ENCODE peak calls at places on chromosomes 16 and 17, in eight cellular contexts. M is left lung; D is OCI-LY7; C is psoas muscle; J is GM23248; S is colonic mucosa; F is CD4-positive, alpha-beta T cell; Y is cardiac muscle cell. N is an unnamed sample.

GRCh38 chr17:68646626-68647526 is 45.7 kb upstream of the FAM20A start:
- DNase-seq in M (peak; percentile 41), D (no peak), C (no peak), J (peak; percentile 21), S (no peak), F (no peak), Y (no peak), N (no peak)

GRCh38 chr16:72240949-72241348 is 69.0 kb upstream of the PMFBP1 start:
- DNase-seq in M (no peak), D (no peak), C (no peak), J (no peak), S (no peak), F (no peak), Y (no peak), N (no peak)

GRCh38 chr16:55184052-55184451 is 140.0 kb upstream of the IRX6 start:
- DNase-seq in M (no peak), D (no peak), C (no peak), J (no peak), S (no peak), F (no peak), Y (peak; percentile 9), N (no peak)

GRCh38 chr17:13883659-13884058 is 185.6 kb upstream of the COX10 start:
- DNase-seq in M (no peak), D (no peak), C (no peak), J (no peak), S (no peak), F (no peak), Y (no peak), N (no peak)

GRCh38 chr16:635573-636205 is 416 bp downstream of the METTL26 start:
- DNase-seq in M (no peak), D (no peak), C (no peak), J (peak; percentile 43), S (no peak), F (no peak), Y (no peak), N (no peak)

GRCh38 chr17:19002805-19003542 is 1.6 kb downstream of the FAM83G start:
- DNase-seq in M (peak; percentile 22), D (no peak), C (no peak), J (peak; percentile 62), S (no peak), F (peak; percentile 35), Y (no peak), N (no peak)

GRCh38 chr16:87552772-87553171 is 49.5 kb upstream of the JPH3 start:
- DNase-seq in M (no peak), D (no peak), C (no peak), J (peak; percentile 39), S (no peak), F (no peak), Y (peak; percentile 58), N (no peak)

GRCh38 chr17:68288375-68288774 is 2.6 kb downstream of the SLC16A6 start:
- DNase-seq in M (no peak), D (peak; percentile 93), C (no peak), J (no peak), S (no peak), F (no peak), Y (no peak), N (no peak)

GRCh38 chr16:65783709-65784474 is 582.6 kb upstream of the CDH5 start:
- DNase-seq in M (no peak), D (no peak), C (no peak), J (peak; percentile 7), S (no peak), F (no peak), Y (no peak), N (no peak)

GRCh38 chr17:80106176-80106575 is 4.8 kb downstream of the GAA start:
- DNase-seq in M (peak; percentile 64), D (no peak), C (no peak), J (no peak), S (no peak), F (no peak), Y (no peak), N (no peak)

GRCh38 chr17:14198013-14198412 is 38.6 kb downstream of the CDRT15 start:
- DNase-seq in M (no peak), D (no peak), C (no peak), J (no peak), S (no peak), F (no peak), Y (peak; percentile 93), N (no peak)

GRCh38 chr17:82323514-82324234 is 6.3 kb upstream of the CD7 start:
- DNase-seq in M (no peak), D (no peak), C (no peak), J (no peak), S (no peak), F (no peak), Y (no peak), N (no peak)

GRCh38 chr16:7853197-7853596 is 520.6 kb downstream of the RBFOX1 start:
- DNase-seq in M (no peak), D (no peak), C (no peak), J (no peak), S (no peak), F (no peak), Y (no peak), N (no peak)

GRCh38 chr17:32912218-32912897 is 15.6 kb upstream of the TMEM98 start:
- DNase-seq in M (peak; percentile 64), D (no peak), C (peak; percentile 48), J (peak; percentile 93), S (peak; percentile 92), F (no peak), Y (peak; percentile 49), N (no peak)

GRCh38 chr17:80101160-80101945 is at the start of gene GAA:
- DNase-seq in M (peak; percentile 97), D (peak; percentile 97), C (peak; percentile 88), J (peak; percentile 93), S (peak; percentile 83), F (peak; percentile 89), Y (peak; percentile 94), N (peak; percentile 82)

GRCh38 chr17:45430738-45431530 is 1.7 kb downstream of the ARHGAP27 start:
- DNase-seq in M (peak; percentile 88), D (peak; percentile 37), C (no peak), J (peak; percentile 54), S (peak; percentile 75), F (no peak), Y (no peak), N (no peak)

GRCh38 chr16:87241135-87241771 is 75.9 kb downstream of the C16orf95 start:
- DNase-seq in M (no peak), D (no peak), C (no peak), J (no peak), S (peak; percentile 50), F (no peak), Y (no peak), N (no peak)

GRCh38 chr17:65733314-65733713 is 171.9 kb upstream of the AXIN2 start:
- DNase-seq in M (no peak), D (no peak), C (no peak), J (no peak), S (no peak), F (no peak), Y (no peak), N (no peak)

GRCh38 chr17:3983945-3984484 is 19.8 kb upstream of the ATP2A3 start:
- DNase-seq in M (no peak), D (no peak), C (no peak), J (peak; percentile 55), S (no peak), F (no peak), Y (no peak), N (no peak)

GRCh38 chr17:11900103-11900502 is 97.2 kb downstream of the ZNF18 start:
- DNase-seq in M (no peak), D (no peak), C (no peak), J (no peak), S (no peak), F (no peak), Y (no peak), N (no peak)

GRCh38 chr17:49260011-49260921 is 29.7 kb upstream of the PHOSPHO1 start:
- DNase-seq in M (peak; percentile 95), D (no peak), C (peak; percentile 66), J (peak; percentile 96), S (peak; percentile 41), F (peak; percentile 44), Y (peak; percentile 65), N (no peak)
- H3K27ac ChIP-seq in M (peak overlapping the region; percentile 94), D (no peak overlapping the region), C (peak overlapping the region; percentile 78), J (peak overlapping the region; percentile 84), S (peak overlapping the region; percentile 57), F (no peak overlapping the region), Y (no peak overlapping the region), N (no peak overlapping the region)

GRCh38 chr17:76038050-76038449 is 10.9 kb upstream of the EVPL start:
- DNase-seq in M (no peak), D (no peak), C (no peak), J (no peak), S (no peak), F (no peak), Y (no peak), N (no peak)
- H3K27ac ChIP-seq in M (no peak overlapping the region), D (no peak overlapping the region), C (no peak overlapping the region), J (no peak overlapping the region), S (peak overlapping the region; percentile 25), F (no peak overlapping the region), Y (peak overlapping the region; percentile 43), N (no peak overlapping the region)

GRCh38 chr16:88617268-88618031 is 20.9 kb upstream of the IL17C start:
- DNase-seq in M (no peak), D (no peak), C (no peak), J (no peak), S (peak; percentile 78), F (no peak), Y (no peak), N (no peak)
- H3K27ac ChIP-seq in M (no peak overlapping the region), D (no peak overlapping the region), C (no peak overlapping the region), J (no peak overlapping the region), S (peak overlapping the region; percentile 83), F (no peak overlapping the region), Y (no peak overlapping the region), N (no peak overlapping the region)

GRCh38 chr17:72501404-72502110 is 380.7 kb downstream of the SOX9 start:
- DNase-seq in M (peak; percentile 77), D (no peak), C (no peak), J (peak; percentile 34), S (peak; percentile 47), F (no peak), Y (no peak), N (no peak)
- H3K27ac ChIP-seq in M (peak overlapping the region; percentile 46), D (no peak overlapping the region), C (no peak overlapping the region), J (peak overlapping the region; percentile 62), S (peak overlapping the region; percentile 50), F (no peak overlapping the region), Y (no peak overlapping the region), N (peak overlapping the region; percentile 64)

DNA sequence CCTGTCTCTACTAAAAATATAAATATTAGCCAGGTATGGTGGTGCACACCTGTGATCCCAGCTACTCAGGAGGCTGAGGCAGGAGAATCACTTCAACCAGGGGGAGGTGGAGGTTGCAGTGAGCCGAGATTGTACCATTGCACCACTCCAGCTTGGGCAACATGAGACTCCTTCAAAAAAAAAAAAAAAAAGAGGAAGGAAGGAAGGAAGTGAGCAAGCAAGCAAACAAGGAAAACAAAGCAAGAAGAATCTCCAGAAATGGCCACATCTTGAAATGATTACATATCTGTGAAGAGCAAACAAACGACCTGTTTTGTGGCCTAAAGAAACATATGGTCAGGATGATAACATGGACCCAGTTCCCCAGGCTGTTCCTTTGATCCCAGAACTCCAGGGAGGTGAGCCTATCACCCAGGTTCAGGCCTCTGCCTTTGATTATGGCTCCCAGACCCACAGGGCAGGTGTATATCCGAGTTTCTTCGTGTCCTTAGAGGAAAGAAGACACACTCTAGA is 8.9 kb downstream of the ACOX1 start:
- DNase-seq in M (no peak), D (no peak), C (no peak), J (peak; percentile 52), S (no peak), F (no peak), Y (no peak), N (no peak)
- H3K27ac ChIP-seq in M (peak overlapping the region; percentile 90), D (no peak overlapping the region), C (peak overlapping the region; percentile 34), J (no peak overlapping the region), S (no peak overlapping the region), F (no peak overlapping the region), Y (no peak overlapping the region), N (no peak overlapping the region)

N was measured in substantia nigra.